ENCODE peak calls at places on chromosome 5, in four cellular contexts. J is colonic mucosa; C is heart right ventricle; G is CD4-positive, CD25-positive, alpha-beta regulatory T cell. E is an unnamed sample. For H3K9me3, the result is how much of the 10 kb centered on the place peaks cover.

GRCh38 chr5:134140530-134141201 is 26.2 kb downstream of the TCF7 start:
- DNase-seq in J (peak), C (no peak), G (peak), E (no peak)

GRCh38 chr5:142609142-142609541 is 76.7 kb downstream of the FGF1 start:
- DNase-seq in J (no peak), C (no peak), G (no peak), E (no peak)

GRCh38 chr5:33049845-33050244 is 338.7 kb downstream of the NPR3 start:
- DNase-seq in J (no peak), C (no peak), G (no peak), E (no peak)

GRCh38 chr5:17081142-17081541 is 136.3 kb upstream of the BASP1 start:
- DNase-seq in J (no peak), C (no peak), G (no peak), E (no peak)

GRCh38 chr5:71882826-71883744 is 164.0 kb downstream of the CARTPT start:
- DNase-seq in J (no peak), C (no peak), G (no peak), E (no peak)

GRCh38 chr5:154648706-154649105 is 106.5 kb upstream of the LARP1 start:
- DNase-seq in J (no peak), C (no peak), G (no peak), E (no peak)

GRCh38 chr5:32638309-32638708 is 53.0 kb downstream of the SUB1 start:
- DNase-seq in J (no peak), C (no peak), G (no peak), E (no peak)

GRCh38 chr5:139717221-139717620 is 69.1 kb downstream of the CXXC5 start:
- DNase-seq in J (no peak), C (no peak), G (no peak), E (no peak)

GRCh38 chr5:107535849-107536248 is 134.9 kb downstream of the EFNA5 start:
- DNase-seq in J (no peak), C (no peak), G (no peak), E (no peak)

GRCh38 chr5:108536321-108536720 is 154.4 kb upstream of the FBXL17 start:
- DNase-seq in J (no peak), C (no peak), G (no peak), E (no peak)

GRCh38 chr5:138243794-138244193 is 30.6 kb downstream of the GFRA3 start:
- DNase-seq in J (no peak), C (no peak), G (no peak), E (no peak)

GRCh38 chr5:37435261-37435660 is 56.1 kb downstream of the WDR70 start:
- DNase-seq in J (no peak), C (no peak), G (no peak), E (no peak)

GRCh38 chr5:136123236-136123768 is 9.3 kb upstream of the SMAD5 start:
- DNase-seq in J (peak), C (no peak), G (no peak), E (no peak)

GRCh38 chr5:14476791-14477435 is 104.7 kb upstream of the OTULINL start:
- DNase-seq in J (no peak), C (no peak), G (no peak), E (no peak)

GRCh38 chr5:79576606-79577289 is 35.5 kb upstream of the TENT2 start:
- DNase-seq in J (no peak), C (no peak), G (no peak), E (no peak)

GRCh38 chr5:172110921-172111873 is 76.8 kb downstream of the STK10 start:
- DNase-seq in J (peak), C (no peak), G (peak), E (peak)

GRCh38 chr5:15719784-15720183 is 219.8 kb downstream of the FBXL7 start:
- DNase-seq in J (no peak), C (no peak), G (no peak), E (no peak)

GRCh38 chr5:27511061-27511460 is 472.7 kb upstream of the CDH9 start:
- DNase-seq in J (no peak), C (no peak), G (no peak), E (no peak)

GRCh38 chr5:134018986-134019316 is 14.2 kb upstream of the VDAC1 start:
- DNase-seq in J (no peak), C (no peak), G (no peak), E (no peak)

GRCh38 chr5:52150501-52150900 is 637.2 kb upstream of the ITGA1 start:
- DNase-seq in J (no peak), C (no peak), G (no peak), E (no peak)

GRCh38 chr5:138748630-138749081 is 4.6 kb upstream of the CTNNA1 start:
- DNase-seq in J (no peak), C (no peak), G (no peak), E (no peak)

GRCh38 chr5:11452854-11453253 is 451.4 kb downstream of the CTNND2 start:
- DNase-seq in J (no peak), C (no peak), G (no peak), E (no peak)

GRCh38 chr5:95720094-95720793 is 10.9 kb upstream of the RHOBTB3 start:
- DNase-seq in J (no peak), C (no peak), G (no peak), E (no peak)

GRCh38 chr5:32090755-32091128 is 83.4 kb downstream of the GOLPH3 start:
- DNase-seq in J (no peak), C (no peak), G (no peak), E (no peak)

GRCh38 chr5:40879163-40879942 is 29.9 kb upstream of the C7 start:
- DNase-seq in J (no peak), C (no peak), G (peak), E (no peak)

GRCh38 chr5:78518365-78519197 is 130.0 kb downstream of the LHFPL2 start:
- DNase-seq in J (no peak), C (peak), G (no peak), E (no peak)

GRCh38 chr5:92939428-92939827 is 641.6 kb downstream of the NR2F1-AS1 start:
- DNase-seq in J (no peak), C (no peak), G (no peak), E (no peak)

GRCh38 chr5:135705941-135706340 is 127.2 kb upstream of the CXCL14 start:
- DNase-seq in J (peak), C (no peak), G (no peak), E (no peak)

GRCh38 chr5:79849061-79849460 is 142.0 kb downstream of the MTX3 start:
- DNase-seq in J (no peak), C (no peak), G (no peak), E (no peak)

GRCh38 chr5:17890501-17890900 is 256.2 kb downstream of the TAF11L14 start:
- DNase-seq in J (no peak), C (no peak), G (no peak), E (no peak)

GRCh38 chr5:95984287-95984938 is 22.8 kb upstream of the ELL2 start:
- DNase-seq in J (no peak), C (no peak), G (no peak), E (no peak)

GRCh38 chr5:111704452-111705085 is 52.4 kb downstream of the NREP start:
- DNase-seq in J (no peak), C (no peak), G (no peak), E (no peak)

GRCh38 chr5:128546658-128547281 is 8.7 kb upstream of the FBN2 start:
- DNase-seq in J (no peak), C (no peak), G (no peak), E (no peak)

GRCh38 chr5:27619982-27620381 is 581.6 kb upstream of the CDH9 start:
- DNase-seq in J (no peak), C (no peak), G (no peak), E (no peak)

GRCh38 chr5:164052536-164053090 is 547.2 kb downstream of the MAT2B start:
- DNase-seq in J (no peak), C (no peak), G (no peak), E (no peak)

GRCh38 chr5:171580506-171581265 is 161.2 kb downstream of the FGF18 start:
- DNase-seq in J (no peak), C (no peak), G (no peak), E (no peak)

GRCh38 chr5:88860501-88860900 is 22.5 kb downstream of the MEF2C start:
- DNase-seq in J (no peak), C (no peak), G (no peak), E (no peak)

GRCh38 chr5:88858392-88858791 is 24.6 kb downstream of the MEF2C start:
- DNase-seq in J (no peak), C (no peak), G (no peak), E (no peak)

GRCh38 chr5:88854769-88855168 is 28.2 kb downstream of the MEF2C start:
- DNase-seq in J (no peak), C (no peak), G (no peak), E (no peak)
- H3K9me3 ChIP-seq in J (under half), C (under half), G (under half), E (under half)

GRCh38 chr5:166068547-166069335 is 2222.7 kb upstream of the WWC1 start:
- DNase-seq in J (no peak), C (no peak), G (no peak), E (no peak)
- H3K9me3 ChIP-seq in J (under half), C (under half), G (under half), E (under half)

GRCh38 chr5:178711572-178711971 is 18.9 kb downstream of the ZNF354A start:
- DNase-seq in J (no peak), C (no peak), G (no peak), E (no peak)
- H3K9me3 ChIP-seq in J (under half), C (half or more), G (half or more), E (under half)

GRCh38 chr5:177483042-177483441 is 9.6 kb upstream of the DBN1 start:
- DNase-seq in J (no peak), C (no peak), G (no peak), E (no peak)
- H3K9me3 ChIP-seq in J (under half), C (under half), G (under half), E (under half)

DNA sequence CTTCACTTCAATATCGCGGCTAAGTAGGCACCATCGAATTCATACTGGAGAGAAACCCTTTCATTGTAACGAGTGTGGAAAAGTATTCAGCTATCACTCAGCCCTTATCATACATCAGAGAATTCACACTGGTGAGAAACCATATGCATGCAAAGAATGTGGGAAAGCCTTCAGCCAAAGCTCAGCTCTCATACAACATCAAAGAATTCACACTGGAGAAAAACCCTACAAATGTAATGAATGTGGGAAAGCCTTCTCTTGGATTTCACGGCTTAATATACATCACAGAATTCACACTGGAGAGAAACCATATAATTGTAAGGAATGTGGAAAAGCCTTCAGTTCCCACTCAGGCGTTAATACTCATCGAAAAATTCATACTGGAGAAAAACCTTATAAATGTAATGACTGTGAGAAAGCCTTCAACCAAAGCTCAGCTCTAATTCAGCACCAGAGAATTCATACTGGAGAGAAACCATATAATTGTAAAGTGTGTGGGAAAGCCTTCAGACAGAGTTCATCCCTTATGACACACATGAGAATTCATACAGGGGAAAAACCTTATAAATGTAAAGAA is 9.5 kb downstream of the ZNF879 start:
- DNase-seq in J (no peak), C (no peak), G (no peak), E (no peak)
- H3K9me3 ChIP-seq in J (under half), C (half or more), G (half or more), E (half or more)

DNA sequence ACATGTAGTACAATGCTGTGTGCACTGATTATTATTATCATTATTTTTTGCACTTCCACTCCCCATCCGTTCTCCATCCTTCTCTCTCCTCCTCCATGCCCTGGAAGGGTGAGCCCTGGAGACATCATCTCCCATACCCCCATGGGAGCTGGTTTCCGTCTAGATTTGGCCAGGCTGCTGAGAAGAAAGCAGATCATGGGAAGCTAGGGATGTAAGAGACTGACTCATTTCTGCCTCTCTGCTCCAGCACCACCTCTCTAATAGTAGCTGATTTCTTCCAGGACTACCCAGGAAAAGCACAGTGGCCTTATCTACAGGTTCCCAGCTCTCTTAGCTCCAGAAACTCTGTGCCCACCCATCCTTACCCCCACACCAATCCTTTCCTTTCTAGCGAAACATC is 23.4 kb downstream of the FST start:
- DNase-seq in J (no peak), C (no peak), G (no peak), E (no peak)
- H3K9me3 ChIP-seq in J (under half), C (under half), G (under half), E (under half)

DNA sequence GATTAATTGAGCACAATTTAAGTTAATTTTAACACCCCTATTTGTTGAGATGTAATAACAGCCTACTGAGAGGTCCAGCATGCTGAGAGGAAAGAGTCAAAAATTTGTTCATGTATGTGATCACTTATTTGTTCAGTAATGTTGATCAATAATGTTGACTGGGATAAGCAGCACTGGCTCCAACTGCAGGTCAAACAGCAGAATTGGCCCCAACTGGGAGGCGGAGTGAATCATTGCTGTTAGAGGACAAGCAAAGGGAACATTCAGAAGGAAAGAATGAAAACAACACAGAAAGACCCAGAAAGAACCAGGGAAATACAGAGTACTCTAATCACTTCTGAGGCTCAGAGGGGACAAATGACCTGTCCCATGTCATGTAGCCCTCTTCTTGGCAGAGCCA is 221.1 kb downstream of the COMMD10 start:
- DNase-seq in J (no peak), C (no peak), G (no peak), E (no peak)
- H3K9me3 ChIP-seq in J (under half), C (half or more), G (under half), E (under half)

GRCh38 chr5:180216646-180217171 is 7.7 kb upstream of the RASGEF1C start:
- DNase-seq in J (no peak), C (no peak), G (no peak), E (no peak)
- H3K9me3 ChIP-seq in J (under half), C (half or more), G (half or more), E (under half)

GRCh38 chr5:178940569-178941360 is at the start of gene ZNF454:
- DNase-seq in J (peak), C (peak), G (no peak), E (no peak)

DNA sequence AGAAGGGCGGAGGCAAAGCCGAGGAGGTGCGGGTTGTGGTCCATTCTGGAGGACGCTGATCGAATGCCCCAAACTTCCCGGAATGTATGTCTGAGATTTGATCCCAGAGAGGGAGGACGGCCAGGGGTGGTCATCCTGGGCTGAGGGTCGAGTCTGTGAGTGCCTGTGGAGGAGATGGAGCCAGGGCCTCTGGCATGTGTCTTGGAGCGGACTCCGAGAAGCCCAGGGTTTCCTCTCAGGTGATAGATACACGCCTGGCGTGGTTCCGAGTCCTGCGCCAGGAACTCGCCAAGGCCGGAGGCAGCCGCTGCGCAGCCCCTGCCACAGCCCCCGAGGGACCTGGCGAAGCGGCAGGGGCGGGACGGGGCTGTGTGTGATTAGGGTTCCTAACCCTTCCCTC is 363 bp downstream of the ZNF454 start:
- DNase-seq in J (no peak), C (peak), G (no peak), E (no peak)
- H3K9me3 ChIP-seq in J (under half), C (half or more), G (half or more), E (under half)